ENCODE peak calls at places on chromosomes 3 and 15, in five cellular contexts. E is EH, W is globus pallidus, G is Calu3, T is ACHN. A is an unnamed sample.

GRCh38 chr3:152071924-152072323 is 196.8 kb upstream of the MBNL1 start:
- DNase-seq in E (peak; percentile 76), W (no peak), G (peak; percentile 11), T (peak; percentile 11), A (no peak)

GRCh38 chr3:41569632-41570338 is 370.5 kb downstream of the CTNNB1 start:
- DNase-seq in E (no peak), W (no peak), G (no peak), T (no peak), A (no peak)

GRCh38 chr3:138329127-138329983 is at the start of gene NME9:
- DNase-seq in E (peak; percentile 87), W (peak; percentile 82), G (peak; percentile 99), T (peak; percentile 89), A (peak; percentile 84)

GRCh38 chr15:87038404-87038803 is 958.7 kb downstream of the AGBL1 start:
- DNase-seq in E (no peak), W (no peak), G (no peak), T (no peak), A (no peak)

GRCh38 chr15:62648954-62649353 is 393.6 kb upstream of the TPM1 start:
- DNase-seq in E (peak; percentile 43), W (no peak), G (peak; percentile 41), T (peak; percentile 17), A (no peak)

GRCh38 chr15:27463699-27464098 is 492.7 kb downstream of the GABRG3 start:
- DNase-seq in E (no peak), W (no peak), G (no peak), T (no peak), A (no peak)

GRCh38 chr3:53049987-53050386 is 4.1 kb upstream of the SFMBT1 start:
- DNase-seq in E (no peak), W (no peak), G (no peak), T (no peak), A (no peak)

GRCh38 chr3:46460051-46460450 is 4.7 kb downstream of the LTF start:
- DNase-seq in E (no peak), W (no peak), G (no peak), T (no peak), A (no peak)

GRCh38 chr3:174170248-174170647 is 688.9 kb upstream of the NAALADL2 start:
- DNase-seq in E (no peak), W (no peak), G (no peak), T (no peak), A (no peak)

GRCh38 chr3:196219970-196220311 is 3.6 kb downstream of the SLC51A start:
- DNase-seq in E (no peak), W (no peak), G (no peak), T (no peak), A (no peak)

GRCh38 chr15:42921049-42921731 is 612 bp upstream of the TTBK2 start:
- DNase-seq in E (peak; percentile 31), W (peak; percentile 61), G (no peak), T (peak; percentile 29), A (peak; percentile 14)

GRCh38 chr3:149221783-149222517 is at the start of gene CP:
- DNase-seq in E (no peak), W (no peak), G (no peak), T (no peak), A (peak; percentile 68)

GRCh38 chr15:91975241-91975978 is 121.9 kb downstream of the SLCO3A1 start:
- DNase-seq in E (no peak), W (no peak), G (peak; percentile 23), T (no peak), A (no peak)

GRCh38 chr15:29677871-29678431 is 144.3 kb downstream of the TJP1 start:
- DNase-seq in E (no peak), W (no peak), G (no peak), T (no peak), A (no peak)

GRCh38 chr15:100030586-100031249 is 297.5 kb upstream of the LYSMD4 start:
- DNase-seq in E (peak; percentile 21), W (no peak), G (no peak), T (no peak), A (no peak)

GRCh38 chr3:33975463-33975862 is 177.0 kb downstream of the PDCD6IP start:
- DNase-seq in E (no peak), W (no peak), G (no peak), T (no peak), A (no peak)

GRCh38 chr15:64635486-64635815 is 139.9 kb downstream of the RBPMS2 start:
- DNase-seq in E (peak; percentile 64), W (no peak), G (peak; percentile 32), T (peak; percentile 48), A (peak; percentile 60)

GRCh38 chr15:74010929-74011540 is 16.5 kb downstream of the PML start:
- DNase-seq in E (peak; percentile 40), W (no peak), G (peak; percentile 28), T (no peak), A (no peak)

GRCh38 chr3:3998140-3998977 is 199.1 kb downstream of the LRRN1 start:
- DNase-seq in E (no peak), W (peak; percentile 21), G (peak; percentile 38), T (peak; percentile 48), A (peak; percentile 4)

GRCh38 chr3:156413293-156413912 is 141.5 kb downstream of the SSR3 start:
- DNase-seq in E (no peak), W (no peak), G (no peak), T (no peak), A (no peak)

GRCh38 chr3:53921296-53921695 is 29.6 kb upstream of the SELENOK start:
- DNase-seq in E (peak; percentile 41), W (no peak), G (no peak), T (peak; percentile 20), A (no peak)

GRCh38 chr15:47377465-47377864 is 339.8 kb upstream of the SEMA6D start:
- DNase-seq in E (no peak), W (no peak), G (no peak), T (no peak), A (no peak)

GRCh38 chr3:127822166-127822835 is at the start of gene MGLL:
- DNase-seq in E (peak; percentile 59), W (no peak), G (peak; percentile 53), T (peak; percentile 62), A (peak; percentile 53)

GRCh38 chr3:192408721-192409151 is 318.6 kb downstream of the FGF12 start:
- DNase-seq in E (no peak), W (no peak), G (no peak), T (peak; percentile 22), A (no peak)

GRCh38 chr15:58440181-58440910 is 8.6 kb downstream of the LIPC start:
- DNase-seq in E (peak; percentile 90), W (no peak), G (peak; percentile 68), T (peak; percentile 73), A (peak; percentile 93)

GRCh38 chr3:197782230-197782629 is 8.8 kb upstream of the LRCH3 start:
- DNase-seq in E (no peak), W (no peak), G (no peak), T (no peak), A (no peak)

GRCh38 chr3:146160233-146160963 is 586 bp downstream of the PLOD2 start:
- DNase-seq in E (peak; percentile 85), W (peak; percentile 59), G (peak; percentile 89), T (peak; percentile 88), A (peak; percentile 88)

GRCh38 chr3:104198136-104198535 is 1168.6 kb upstream of the ALCAM start:
- DNase-seq in E (peak; percentile 33), W (no peak), G (no peak), T (no peak), A (no peak)

GRCh38 chr3:77931272-77932009 is 891.5 kb downstream of the ROBO2 start:
- DNase-seq in E (no peak), W (peak; percentile 25), G (no peak), T (no peak), A (no peak)

GRCh38 chr3:108462899-108463298 is 47.5 kb downstream of the MYH15 start:
- DNase-seq in E (peak; percentile 57), W (no peak), G (no peak), T (no peak), A (no peak)

GRCh38 chr3:98824256-98824655 is 61.1 kb downstream of the ST3GAL6 start:
- DNase-seq in E (peak; percentile 25), W (no peak), G (no peak), T (no peak), A (no peak)

GRCh38 chr3:127053450-127053849 is 70.5 kb downstream of the PLXNA1 start:
- DNase-seq in E (no peak), W (no peak), G (no peak), T (no peak), A (no peak)

GRCh38 chr3:142850395-142851023 is 38.4 kb downstream of the PCOLCE2 start:
- DNase-seq in E (peak; percentile 92), W (no peak), G (peak; percentile 75), T (peak; percentile 88), A (peak; percentile 92)

GRCh38 chr3:126474498-126475410 is 937 bp downstream of the ZXDC start:
- DNase-seq in E (peak; percentile 48), W (no peak), G (peak; percentile 72), T (peak; percentile 42), A (peak; percentile 38)

GRCh38 chr15:67865331-67865730 is 25.5 kb upstream of the RNU6-1 start:
- DNase-seq in E (peak; percentile 48), W (no peak), G (no peak), T (no peak), A (no peak)

GRCh38 chr3:13587442-13587841 is 38.5 kb downstream of the FBLN2 start:
- DNase-seq in E (no peak), W (no peak), G (no peak), T (no peak), A (no peak)

GRCh38 chr3:28267984-28268849 is 26.8 kb downstream of the CMC1 start:
- DNase-seq in E (no peak), W (no peak), G (no peak), T (peak; percentile 1), A (no peak)

GRCh38 chr15:98635848-98636247 is 12.5 kb upstream of the IGF1R start:
- DNase-seq in E (no peak), W (no peak), G (no peak), T (no peak), A (no peak)

A was measured in Caki2.